ENCODE peak calls at places on chromosomes 5 and 9, in four cellular contexts. Z, M, U and X are unnamed samples.

GRCh38 chr9:97978706-97979105 is 4.4 kb upstream of the ANP32B start:
- DNase-seq in Z (no peak), M (no peak), U (no peak), X (no peak)

GRCh38 chr5:139394654-139395566 is at the start of gene PROB1:
- DNase-seq in Z (no peak), M (no peak), U (peak; percentile 77), X (no peak)

GRCh38 chr5:18551716-18552115 is 917.5 kb downstream of the TAF11L14 start:
- DNase-seq in Z (no peak), M (no peak), U (no peak), X (no peak)

GRCh38 chr5:148922606-148923005 is 96.2 kb downstream of the ADRB2 start:
- DNase-seq in Z (no peak), M (no peak), U (no peak), X (no peak)

GRCh38 chr5:172907657-172908056 is 51.6 kb upstream of the RPL26L1 start:
- DNase-seq in Z (no peak), M (peak; percentile 54), U (no peak), X (no peak)

GRCh38 chr5:143573568-143574170 is 170.2 kb upstream of the NR3C1 start:
- DNase-seq in Z (no peak), M (no peak), U (no peak), X (no peak)

GRCh38 chr9:2493106-2493505 is 128.5 kb upstream of the VLDLR start:
- DNase-seq in Z (no peak), M (peak; percentile 32), U (no peak), X (no peak)

GRCh38 chr5:1010641-1011046 is 2.0 kb downstream of the NKD2 start:
- DNase-seq in Z (peak; percentile 13), M (no peak), U (peak; percentile 17), X (peak; percentile 55)

GRCh38 chr5:149745-150450 is 41.4 kb upstream of the LRRC14B start:
- DNase-seq in Z (no peak), M (peak; percentile 27), U (no peak), X (no peak)

GRCh38 chr5:69484891-69485290 is 7.7 kb upstream of the OCLN start:
- DNase-seq in Z (no peak), M (no peak), U (no peak), X (no peak)

GRCh38 chr9:83130541-83130940 is 67.6 kb upstream of the RASEF start:
- DNase-seq in Z (peak; percentile 32), M (peak; percentile 73), U (no peak), X (no peak)

GRCh38 chr9:34653610-34654072 is 1.7 kb downstream of the IL11RA start:
- DNase-seq in Z (no peak), M (no peak), U (no peak), X (no peak)

GRCh38 chr9:4985376-4986266 is 549 bp downstream of the JAK2 start:
- DNase-seq in Z (peak; percentile 29), M (peak; percentile 48), U (peak; percentile 23), X (peak; percentile 54)

GRCh38 chr5:175550055-175550660 is 71.8 kb downstream of the SFXN1 start:
- DNase-seq in Z (no peak), M (no peak), U (no peak), X (no peak)

GRCh38 chr5:179699640-179700298 is 1.0 kb downstream of the CANX start:
- DNase-seq in Z (peak; percentile 36), M (peak; percentile 29), U (no peak), X (no peak)

GRCh38 chr9:19934301-19934868 is 145.5 kb upstream of the SLC24A2 start:
- DNase-seq in Z (peak; percentile 15), M (peak; percentile 2), U (peak; percentile 37), X (no peak)
- H3K4me3 ChIP-seq in Z (peak overlapping the region; percentile 15), M (peak overlapping the region; percentile 36), U (peak overlapping the region; percentile 67), X (peak overlapping the region; percentile 51)

GRCh38 chr9:133144887-133145466 is 18.7 kb downstream of the GBGT1 start:
- DNase-seq in Z (no peak), M (no peak), U (no peak), X (no peak)
- H3K27ac ChIP-seq in Z (no peak overlapping the region), M (no peak overlapping the region), U (peak overlapping the region; percentile 60), X (peak overlapping the region; percentile 51)

GRCh38 chr9:129028192-129028966 is at the start of gene SH3GLB2:
- DNase-seq in Z (peak; percentile 96), M (peak; percentile 97), U (peak; percentile 94), X (peak; percentile 99)

GRCh38 chr9:129027224-129027684 is 877 bp downstream of the SH3GLB2 start:
- DNase-seq in Z (no peak), M (no peak), U (no peak), X (no peak)

GRCh38 chr9:129027685-129028191 is 393 bp downstream of the SH3GLB2 start:
- DNase-seq in Z (peak; percentile 77), M (peak; percentile 66), U (peak; percentile 31), X (no peak)

GRCh38 chr9:129023908-129024233 is 4.3 kb downstream of the SH3GLB2 start:
- DNase-seq in Z (no peak), M (no peak), U (no peak), X (no peak)

DNA sequence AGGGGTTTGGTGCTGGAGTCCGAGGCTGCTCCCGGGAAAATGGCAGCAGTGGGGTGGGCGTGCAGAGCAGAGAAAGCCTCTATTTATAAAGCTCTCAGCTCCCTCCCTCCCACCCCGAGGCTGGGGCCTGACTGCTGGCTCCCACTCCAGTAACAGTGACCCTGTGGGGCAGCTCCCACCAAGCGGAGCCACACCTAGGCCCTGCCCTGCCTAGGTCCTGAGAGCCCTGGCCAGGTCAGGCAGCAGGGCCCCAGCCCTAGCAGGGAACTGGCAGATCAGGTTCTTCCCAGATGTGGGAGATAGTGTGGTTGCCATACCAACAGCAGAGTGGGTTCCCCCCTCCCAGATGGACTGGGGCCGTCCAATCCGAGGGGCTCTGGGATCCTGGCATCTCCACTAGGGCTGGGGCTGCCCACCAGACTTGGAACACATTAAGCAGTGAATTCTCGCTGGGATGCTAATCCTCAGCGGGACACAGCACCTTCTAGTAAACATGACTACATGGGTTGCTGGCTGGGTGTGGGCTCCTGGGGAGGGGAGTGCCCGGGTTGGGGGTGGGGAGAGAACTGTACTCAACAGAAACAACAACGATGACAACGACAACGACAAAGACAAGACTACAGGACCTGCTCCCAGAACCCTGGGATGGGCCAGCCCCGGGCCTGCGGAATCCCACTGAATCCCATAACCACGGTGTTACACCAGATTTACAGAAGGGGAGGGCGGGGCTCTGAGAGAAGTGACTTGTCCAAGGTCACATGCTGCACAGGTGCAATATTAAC is 1.5 kb downstream of the SH3GLB2 start:
- DNase-seq in Z (peak; percentile 78), M (no peak), U (no peak), X (peak; percentile 46)
- H3K4me3 ChIP-seq in Z (no peak overlapping the region), M (peak overlapping the region; percentile 83), U (peak overlapping the region; percentile 91), X (no peak overlapping the region)

DNA sequence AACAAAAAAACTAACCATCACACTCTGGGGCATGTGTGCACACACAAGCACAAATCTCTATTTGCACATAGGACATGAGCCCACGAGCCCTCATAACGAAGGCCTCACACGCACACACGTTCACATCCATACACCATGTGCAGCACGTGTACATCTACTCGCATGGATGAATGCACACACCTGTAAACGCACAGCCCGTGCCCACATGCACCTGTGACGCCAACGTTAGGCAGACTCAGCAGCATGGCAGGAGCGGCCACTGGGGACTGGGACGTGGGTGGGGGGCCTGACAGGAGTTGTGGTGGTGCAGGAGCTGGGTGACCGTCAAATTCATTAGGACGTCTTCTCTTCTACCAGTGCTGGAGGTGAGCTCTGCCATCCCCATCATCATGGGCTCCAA is 3.2 kb downstream of the SLC34A1 start:
- DNase-seq in Z (no peak), M (no peak), U (no peak), X (no peak)
- H3K27ac ChIP-seq in Z (no peak overlapping the region), M (no peak overlapping the region), U (no peak overlapping the region), X (no peak overlapping the region)

DNA sequence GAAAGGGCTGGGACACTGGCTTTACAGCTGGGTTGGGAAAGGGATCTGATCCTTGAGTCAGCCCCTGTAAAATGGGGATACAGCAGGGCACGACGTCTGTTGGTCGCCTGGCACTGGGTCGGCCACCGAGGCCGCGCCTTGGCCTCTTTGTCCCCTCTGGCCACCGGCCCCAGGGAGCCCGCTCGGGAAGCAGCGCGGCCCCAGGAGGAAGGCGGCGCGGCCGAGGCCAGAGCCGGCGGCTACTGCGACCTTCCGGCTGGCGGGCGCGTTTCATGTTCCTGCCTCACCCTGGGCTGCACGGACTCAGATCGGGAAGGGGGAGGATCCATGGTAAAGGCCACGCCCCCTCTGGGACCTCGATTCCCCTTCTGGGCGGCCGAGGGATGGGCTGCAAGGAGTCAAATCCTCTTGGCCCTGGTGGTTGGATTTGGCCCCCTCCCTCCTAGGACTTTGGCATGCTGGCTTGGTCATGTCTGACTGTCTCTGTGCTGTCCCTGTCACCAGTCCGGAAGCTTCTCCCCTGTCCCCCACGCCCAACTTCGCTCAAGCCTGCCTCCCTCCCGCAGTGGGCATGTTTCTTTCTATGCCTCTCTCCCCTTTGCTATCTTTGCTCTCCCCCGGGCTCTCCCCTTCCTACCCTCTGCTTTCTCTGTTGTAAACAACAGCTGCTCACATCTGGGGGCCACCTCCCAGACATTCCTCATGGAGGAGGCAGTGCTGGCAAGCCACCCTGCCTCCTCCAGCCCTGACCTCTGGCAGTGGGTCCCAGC is 25.8 kb downstream of the FPGS start:
- DNase-seq in Z (peak; percentile 84), M (peak; percentile 62), U (peak; percentile 93), X (peak; percentile 90)
- H3K4me3 ChIP-seq in Z (no peak overlapping the region), M (peak overlapping the region; percentile 32), U (peak overlapping the region; percentile 55), X (peak overlapping the region; percentile 26)

GRCh38 chr9:136108648-136109266 is 9.9 kb downstream of the TMEM250 start:
- DNase-seq in Z (no peak), M (no peak), U (no peak), X (no peak)

GRCh38 chr9:136107953-136108647 is 10.6 kb downstream of the TMEM250 start:
- DNase-seq in Z (no peak), M (no peak), U (no peak), X (no peak)

GRCh38 chr9:136109351-136110081 is 9.2 kb downstream of the TMEM250 start:
- DNase-seq in Z (peak; percentile 95), M (peak; percentile 90), U (peak; percentile 92), X (peak; percentile 93)

GRCh38 chr9:136105398-136106135 is 10.5 kb upstream of the NACC2 start:
- DNase-seq in Z (no peak), M (no peak), U (peak; percentile 80), X (no peak)

GRCh38 chr9:136107155-136107952 is 11.3 kb downstream of the TMEM250 start:
- DNase-seq in Z (peak; percentile 56), M (no peak), U (no peak), X (no peak)
- H3K27ac ChIP-seq in Z (peak overlapping the region; percentile 8), M (peak overlapping the region; percentile 97), U (peak overlapping the region; percentile 86), X (no peak overlapping the region)

GRCh38 chr9:137077758-137078693 is 709 bp downstream of the UAP1L1 start:
- DNase-seq in Z (no peak), M (no peak), U (no peak), X (no peak)

GRCh38 chr9:137075275-137075775 is 2.0 kb upstream of the UAP1L1 start:
- DNase-seq in Z (no peak), M (no peak), U (no peak), X (no peak)

GRCh38 chr9:137074657-137075274 is 2.6 kb upstream of the UAP1L1 start:
- DNase-seq in Z (no peak), M (no peak), U (no peak), X (no peak)

GRCh38 chr9:137077010-137077747 is at the start of gene UAP1L1:
- DNase-seq in Z (peak; percentile 76), M (peak; percentile 44), U (peak; percentile 85), X (peak; percentile 83)

GRCh38 chr9:137076636-137077009 is 694 bp upstream of the UAP1L1 start:
- DNase-seq in Z (no peak), M (no peak), U (no peak), X (no peak)
- H3K4me3 ChIP-seq in Z (no peak overlapping the region), M (peak overlapping the region; percentile 66), U (peak overlapping the region; percentile 85), X (peak overlapping the region; percentile 11)

GRCh38 chr9:95494022-95494415 is 22.8 kb downstream of the PTCH1 start:
- DNase-seq in Z (no peak), M (no peak), U (no peak), X (no peak)
- H3K27ac ChIP-seq in Z (no peak overlapping the region), M (no peak overlapping the region), U (no peak overlapping the region), X (no peak overlapping the region)